ENCODE peak calls at places on chromosomes 6 and 20, in nine cellular contexts. E is HT-29; O is stimulated activated effector memory CD8-positive, alpha-beta T cell treated with anti-CD3 and anti-CD28 coated beads, Interleukin-12 subunit alpha, Interleukin-12 subunit beta, amount 100 ng/mL, for 72 hours; W is iris pigment epithelial cell; S is SW 1271; F is neural progenitor cell; A is stimulated activated CD8-positive, alpha-beta memory T cell treated with anti-CD3 and anti-CD28 coated beads, Interleukin-12 subunit alpha, Interleukin-12 subunit beta, amount 100 ng/mL, for 4 hours; D is esophagus muscularis mucosa; X is posterior cingulate gyrus. G is an unnamed sample.

GRCh38 chr20:63961664-63962425 is 5.6 kb upstream of the UCKL1 start:
- DNase-seq in E (no peak), O (no peak), W (no peak), S (no peak), F (no peak), A (no peak), D (no peak), X (no peak), G (no peak)

GRCh38 chr6:146913842-146914562 is 290.2 kb upstream of the STXBP5 start:
- DNase-seq in E (peak), O (no peak), W (peak), S (peak), F (peak), A (no peak), D (no peak), X (peak), G (peak)

GRCh38 chr6:160022101-160022500 is 53.2 kb downstream of the IGF2R start:
- DNase-seq in E (no peak), O (no peak), W (no peak), S (no peak), F (no peak), A (no peak), D (no peak), X (no peak), G (no peak)

GRCh38 chr6:36642913-36643817 is 35.3 kb upstream of the CDKN1A start:
- DNase-seq in E (peak), O (no peak), W (peak), S (peak), F (no peak), A (no peak), D (peak), X (peak), G (no peak)

GRCh38 chr20:62308102-62308822 is 5.5 kb downstream of the ADRM1 start:
- DNase-seq in E (peak), O (no peak), W (no peak), S (no peak), F (no peak), A (no peak), D (no peak), X (no peak), G (no peak)

GRCh38 chr6:36340671-36341454 is 4.2 kb upstream of the BNIP5 start:
- DNase-seq in E (peak), O (peak), W (peak), S (peak), F (peak), A (peak), D (no peak), X (peak), G (peak)

GRCh38 chr6:123016431-123017110 is 20.5 kb downstream of the CLVS2 start:
- DNase-seq in E (no peak), O (no peak), W (no peak), S (no peak), F (peak), A (no peak), D (no peak), X (peak), G (no peak)

GRCh38 chr6:69090132-69090531 is 455.1 kb downstream of the ADGRB3 start:
- DNase-seq in E (no peak), O (no peak), W (peak), S (peak), F (no peak), A (no peak), D (no peak), X (no peak), G (no peak)

GRCh38 chr6:105902401-105903031 is 183.6 kb upstream of the PRDM1 start:
- DNase-seq in E (no peak), O (no peak), W (no peak), S (no peak), F (peak), A (no peak), D (peak), X (no peak), G (peak)

GRCh38 chr6:41768545-41769308 is 11.0 kb downstream of the FRS3 start:
- DNase-seq in E (peak), O (no peak), W (no peak), S (no peak), F (no peak), A (no peak), D (no peak), X (no peak), G (peak)

GRCh38 chr6:28811873-28812272 is 111.9 kb downstream of the TRIM27 start:
- DNase-seq in E (peak), O (no peak), W (peak), S (peak), F (peak), A (no peak), D (no peak), X (no peak), G (no peak)

GRCh38 chr6:135535989-135536414 is 38.5 kb upstream of the AHI1 start:
- DNase-seq in E (peak), O (no peak), W (peak), S (peak), F (peak), A (no peak), D (no peak), X (no peak), G (peak)

GRCh38 chr6:24927234-24927955 is 8.4 kb downstream of the RIPOR2 start:
- DNase-seq in E (no peak), O (no peak), W (no peak), S (no peak), F (no peak), A (no peak), D (no peak), X (no peak), G (no peak)

GRCh38 chr6:62441182-62441581 is 155.2 kb upstream of the KHDRBS2 start:
- DNase-seq in E (no peak), O (no peak), W (no peak), S (no peak), F (no peak), A (no peak), D (no peak), X (no peak), G (no peak)

GRCh38 chr6:118869350-118869749 is 24.6 kb upstream of the ASF1A start:
- DNase-seq in E (no peak), O (no peak), W (peak), S (peak), F (no peak), A (no peak), D (no peak), X (no peak), G (no peak)

GRCh38 chr20:62061851-62062418 is 3.7 kb downstream of the TAF4 start:
- DNase-seq in E (no peak), O (no peak), W (no peak), S (no peak), F (no peak), A (no peak), D (no peak), X (no peak), G (no peak)

GRCh38 chr6:133132092-133132491 is 109.1 kb upstream of the EYA4 start:
- DNase-seq in E (no peak), O (no peak), W (peak), S (no peak), F (no peak), A (no peak), D (no peak), X (no peak), G (peak)

GRCh38 chr6:44022296-44022661 is 105.0 kb downstream of the MRPL14 start:
- DNase-seq in E (no peak), O (no peak), W (no peak), S (no peak), F (no peak), A (no peak), D (no peak), X (no peak), G (no peak)

GRCh38 chr6:1190361-1190760 is 121.5 kb upstream of the FOXQ1 start:
- DNase-seq in E (no peak), O (no peak), W (peak), S (peak), F (no peak), A (no peak), D (no peak), X (no peak), G (peak)

G was measured in left kidney.